ENCODE peak calls at places on chromosome 16, in four cellular contexts. F is fibroblast of mammary gland, M is foreskin fibroblast, C is AG04450. O is an unnamed sample.

GRCh38 chr16:26214694-26215093 is 522.9 kb downstream of the HS3ST4 start:
- DNase-seq in F (no peak), C (no peak), M (no peak), O (no peak)

GRCh38 chr16:89595330-89596060 is 17.9 kb upstream of the DPEP1 start:
- DNase-seq in M (no peak), C (no peak), F (no peak), O (no peak)

GRCh38 chr16:30758988-30759461 is 2.8 kb downstream of the CFAP119 start:
- DNase-seq in C (no peak), M (no peak), F (no peak), O (no peak)

GRCh38 chr16:53234836-53235235 is 180.0 kb downstream of the CHD9 start:
- DNase-seq in M (no peak), C (no peak), F (no peak), O (no peak)

GRCh38 chr16:66289986-66290385 is 76.5 kb upstream of the CDH5 start:
- DNase-seq in F (no peak), C (no peak), M (no peak), O (no peak)

GRCh38 chr16:85483424-85483823 is 129.7 kb upstream of the GSE1 start:
- DNase-seq in F (no peak), M (no peak), C (no peak), O (no peak)

GRCh38 chr16:30185141-30185682 is 1.8 kb downstream of the CORO1A start:
- DNase-seq in F (no peak), C (no peak), M (no peak), O (no peak)

GRCh38 chr16:17483266-17483864 is 12.6 kb upstream of the XYLT1 start:
- DNase-seq in F (no peak), C (no peak), M (no peak), O (no peak)

GRCh38 chr16:73083271-73083670 is 35.3 kb upstream of the ZFHX3 start:
- DNase-seq in F (no peak), C (no peak), M (no peak), O (no peak)

GRCh38 chr16:9033125-9033830 is 58.2 kb upstream of the HAPSTR1 start:
- DNase-seq in M (peak; percentile 77), F (peak; percentile 78), C (no peak), O (no peak)

GRCh38 chr16:68538880-68539701 is at the start of gene ZFP90:
- DNase-seq in M (peak; percentile 95), C (peak; percentile 62), F (peak; percentile 78), O (peak; percentile 58)

GRCh38 chr16:56628486-56629035 is 3.0 kb downstream of the MT1E start:
- DNase-seq in F (peak; percentile 39), C (no peak), M (peak; percentile 62), O (no peak)
- TF ChIP-seq CTCF in F (no peak), C (no peak), M (no peak), O (no peak)

GRCh38 chr16:80947239-80947638 is 59.4 kb downstream of the CMC2 start:
- DNase-seq in F (no peak), C (no peak), M (no peak), O (no peak)

GRCh38 chr16:80947708-80948615 is 58.7 kb downstream of the CMC2 start:
- DNase-seq in F (no peak), M (no peak), C (no peak), O (no peak)

GRCh38 chr16:80948886-80949502 is 57.7 kb downstream of the CMC2 start:
- DNase-seq in F (peak; percentile 59), C (no peak), M (peak; percentile 64), O (no peak)

DNA sequence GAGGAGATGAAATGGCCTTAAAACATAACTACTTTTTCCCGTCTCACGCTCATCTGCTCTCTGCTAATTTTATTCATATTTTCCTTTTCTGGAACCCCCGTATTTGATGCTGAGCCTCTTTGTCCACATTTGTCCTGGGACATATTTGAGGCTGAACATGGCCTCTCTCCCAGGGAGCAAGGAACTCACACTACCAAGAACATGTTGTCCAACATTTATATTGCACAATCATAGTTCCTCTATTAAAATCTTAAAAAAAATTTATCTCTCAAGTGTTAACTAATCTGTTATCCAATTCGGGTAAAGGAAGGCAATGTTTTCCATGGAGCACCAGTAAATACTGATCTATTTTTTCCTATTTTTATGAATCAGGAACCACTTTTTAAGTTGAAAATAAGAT is 60.2 kb downstream of the CMC2 start:
- DNase-seq in F (peak; percentile 31), M (no peak), C (no peak), O (no peak)
- H3K4me3 ChIP-seq in F (no peak overlapping the region), M (no peak overlapping the region), C (no peak overlapping the region), O (no peak overlapping the region)

GRCh38 chr16:77721752-77722314 is 481 bp upstream of the NUDT7 start:
- DNase-seq in C (no peak), M (no peak), F (no peak), O (peak; percentile 15)

GRCh38 chr16:77723108-77723514 is 797 bp downstream of the NUDT7 start:
- DNase-seq in C (peak; percentile 43), F (peak; percentile 74), M (peak; percentile 71), O (peak; percentile 7)

GRCh38 chr16:77724174-77724573 is 1.9 kb downstream of the NUDT7 start:
- DNase-seq in C (no peak), M (no peak), F (no peak), O (no peak)

GRCh38 chr16:77722315-77723107 is at the start of gene NUDT7:
- DNase-seq in C (peak; percentile 94), M (peak; percentile 99), F (peak; percentile 95), O (peak; percentile 76)
- TF ChIP-seq CTCF in C (peak; percentile 32), M (no peak), F (no peak), O (peak; percentile 43)

GRCh38 chr16:84132527-84133285 is 12.3 kb downstream of the HSDL1 start:
- DNase-seq in F (no peak), M (no peak), C (no peak), O (no peak)
- H3K4me3 ChIP-seq in F (no peak overlapping the region), M (no peak overlapping the region), C (no peak overlapping the region), O (no peak overlapping the region)

DNA sequence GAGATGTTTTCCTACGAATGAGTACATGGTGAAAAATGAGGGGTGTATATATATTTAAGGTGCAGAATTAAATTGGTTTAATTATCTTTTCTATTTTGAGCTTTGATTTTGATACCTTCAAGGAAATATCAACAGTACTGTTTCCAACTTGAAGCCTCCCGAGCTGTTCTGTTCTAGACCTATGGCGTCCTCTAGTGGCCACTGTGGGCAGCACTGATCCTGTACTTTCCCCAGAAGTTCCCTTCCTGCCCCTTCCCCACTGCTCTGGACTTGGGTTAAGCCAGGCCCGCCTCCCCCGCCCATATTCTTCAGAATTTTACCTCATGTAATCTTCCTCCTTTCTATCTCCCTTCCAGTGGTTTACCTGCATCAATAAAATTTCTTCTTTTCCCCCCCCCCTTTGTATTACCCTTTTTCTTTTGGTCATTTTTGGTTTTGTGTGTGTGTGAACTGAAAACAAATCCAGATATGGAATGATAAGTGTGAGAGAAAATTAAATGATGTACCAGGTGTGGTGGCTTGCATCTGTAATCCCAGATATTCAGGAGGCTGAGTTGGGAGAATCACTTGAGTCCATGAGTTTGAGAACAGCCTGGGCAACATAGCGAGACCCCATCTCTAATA is 1643.5 kb downstream of the TP53TG3F start:
- DNase-seq in C (no peak), M (no peak), F (no peak), O (no peak)
- TF ChIP-seq CTCF in C (no peak), M (no peak), F (no peak), O (peak; percentile 39)